ENCODE peak calls at places on chromosomes 6 and 20, in eight cellular contexts. One of them, this sample, is unnamed.

GRCh38 chr20:39775110-39775509 is 813.0 kb downstream of the DHX35 start:
- DNase-seq in IMR-90: no peak
- DNase-seq in K562: no peak
- DNase-seq in body of pancreas: peak
- DNase-seq in HL-60: no peak
- DNase-seq in lower lobe of right lung: peak
- DNase-seq in right lobe of liver: no peak
- DNase-seq in heart left ventricle: peak
- DNase-seq in this sample: no peak

GRCh38 chr20:34581341-34582189 is 23.0 kb downstream of the MAP1LC3A start:
- DNase-seq in HL-60: no peak
- DNase-seq in heart left ventricle: no peak
- DNase-seq in lower lobe of right lung: no peak
- DNase-seq in K562: no peak
- DNase-seq in body of pancreas: no peak
- DNase-seq in right lobe of liver: no peak
- DNase-seq in IMR-90: peak
- DNase-seq in this sample: no peak

GRCh38 chr6:98352348-98352747 is 482.0 kb upstream of the POU3F2 start:
- DNase-seq in heart left ventricle: no peak
- DNase-seq in right lobe of liver: no peak
- DNase-seq in lower lobe of right lung: no peak
- DNase-seq in body of pancreas: no peak
- DNase-seq in K562: no peak
- DNase-seq in HL-60: no peak
- DNase-seq in IMR-90: no peak
- DNase-seq in this sample: no peak

GRCh38 chr20:36483205-36483918 is 58.0 kb upstream of the MYL9 start:
- DNase-seq in body of pancreas: no peak
- DNase-seq in K562: no peak
- DNase-seq in HL-60: no peak
- DNase-seq in heart left ventricle: no peak
- DNase-seq in lower lobe of right lung: no peak
- DNase-seq in right lobe of liver: no peak
- DNase-seq in IMR-90: no peak
- DNase-seq in this sample: no peak

GRCh38 chr6:62445521-62445920 is 159.5 kb upstream of the KHDRBS2 start:
- DNase-seq in HL-60: no peak
- DNase-seq in IMR-90: no peak
- DNase-seq in right lobe of liver: peak
- DNase-seq in body of pancreas: no peak
- DNase-seq in lower lobe of right lung: no peak
- DNase-seq in heart left ventricle: peak
- DNase-seq in K562: no peak
- DNase-seq in this sample: peak

GRCh38 chr20:15316556-15316955 is 979.1 kb upstream of the FLRT3 start:
- DNase-seq in right lobe of liver: no peak
- DNase-seq in heart left ventricle: no peak
- DNase-seq in K562: no peak
- DNase-seq in IMR-90: no peak
- DNase-seq in HL-60: no peak
- DNase-seq in lower lobe of right lung: no peak
- DNase-seq in body of pancreas: no peak
- DNase-seq in this sample: no peak

GRCh38 chr20:23456416-23456815 is 3.7 kb upstream of the CST11 start:
- DNase-seq in heart left ventricle: no peak
- DNase-seq in body of pancreas: no peak
- DNase-seq in lower lobe of right lung: no peak
- DNase-seq in IMR-90: no peak
- DNase-seq in right lobe of liver: no peak
- DNase-seq in HL-60: no peak
- DNase-seq in K562: no peak
- DNase-seq in this sample: no peak

GRCh38 chr6:22737331-22737730 is 168.0 kb downstream of the HDGFL1 start:
- DNase-seq in right lobe of liver: no peak
- DNase-seq in body of pancreas: peak
- DNase-seq in IMR-90: peak
- DNase-seq in lower lobe of right lung: no peak
- DNase-seq in HL-60: no peak
- DNase-seq in K562: no peak
- DNase-seq in heart left ventricle: no peak
- DNase-seq in this sample: no peak

GRCh38 chr20:44901972-44902371 is 7.9 kb upstream of the PABPC1L start:
- DNase-seq in heart left ventricle: no peak
- DNase-seq in lower lobe of right lung: no peak
- DNase-seq in right lobe of liver: no peak
- DNase-seq in HL-60: no peak
- DNase-seq in IMR-90: peak
- DNase-seq in K562: no peak
- DNase-seq in body of pancreas: no peak
- DNase-seq in this sample: no peak

GRCh38 chr20:52585333-52585732 is 386.8 kb upstream of the TSHZ2 start:
- DNase-seq in K562: no peak
- DNase-seq in body of pancreas: no peak
- DNase-seq in heart left ventricle: no peak
- DNase-seq in lower lobe of right lung: no peak
- DNase-seq in IMR-90: no peak
- DNase-seq in right lobe of liver: no peak
- DNase-seq in HL-60: no peak
- DNase-seq in this sample: no peak

GRCh38 chr20:25254986-25255680 is 7.2 kb downstream of the PYGB start:
- DNase-seq in body of pancreas: peak
- DNase-seq in K562: no peak
- DNase-seq in heart left ventricle: no peak
- DNase-seq in HL-60: no peak
- DNase-seq in right lobe of liver: no peak
- DNase-seq in lower lobe of right lung: peak
- DNase-seq in IMR-90: no peak
- DNase-seq in this sample: peak

GRCh38 chr6:47407295-47408281 is 70.0 kb upstream of the CD2AP start:
- DNase-seq in IMR-90: no peak
- DNase-seq in K562: no peak
- DNase-seq in lower lobe of right lung: no peak
- DNase-seq in heart left ventricle: no peak
- DNase-seq in body of pancreas: no peak
- DNase-seq in right lobe of liver: no peak
- DNase-seq in HL-60: no peak
- DNase-seq in this sample: no peak

GRCh38 chr6:33320315-33321181 is 3.0 kb upstream of the ZBTB22 start:
- DNase-seq in IMR-90: peak
- DNase-seq in heart left ventricle: peak
- DNase-seq in HL-60: no peak
- DNase-seq in lower lobe of right lung: no peak
- DNase-seq in right lobe of liver: peak
- DNase-seq in body of pancreas: peak
- DNase-seq in K562: peak
- DNase-seq in this sample: no peak

GRCh38 chr6:106510090-106510970 is 119.0 kb downstream of the RTN4IP1 start:
- DNase-seq in right lobe of liver: peak
- DNase-seq in lower lobe of right lung: peak
- DNase-seq in body of pancreas: peak
- DNase-seq in heart left ventricle: peak
- DNase-seq in HL-60: peak
- DNase-seq in IMR-90: no peak
- DNase-seq in K562: no peak
- DNase-seq in this sample: no peak

GRCh38 chr6:106512958-106513480 is 116.3 kb downstream of the RTN4IP1 start:
- DNase-seq in body of pancreas: no peak
- DNase-seq in heart left ventricle: no peak
- DNase-seq in K562: no peak
- DNase-seq in HL-60: no peak
- DNase-seq in right lobe of liver: no peak
- DNase-seq in lower lobe of right lung: no peak
- DNase-seq in IMR-90: no peak
- DNase-seq in this sample: no peak

GRCh38 chr6:106513813-106514212 is 115.5 kb downstream of the RTN4IP1 start:
- DNase-seq in body of pancreas: no peak
- DNase-seq in lower lobe of right lung: no peak
- DNase-seq in heart left ventricle: no peak
- DNase-seq in right lobe of liver: no peak
- DNase-seq in K562: no peak
- DNase-seq in HL-60: no peak
- DNase-seq in IMR-90: no peak
- DNase-seq in this sample: no peak

GRCh38 chr6:106511274-106512047 is 117.8 kb downstream of the RTN4IP1 start:
- DNase-seq in right lobe of liver: peak
- DNase-seq in K562: no peak
- DNase-seq in HL-60: no peak
- DNase-seq in heart left ventricle: no peak
- DNase-seq in lower lobe of right lung: peak
- DNase-seq in IMR-90: no peak
- DNase-seq in body of pancreas: peak
- DNase-seq in this sample: no peak

DNA sequence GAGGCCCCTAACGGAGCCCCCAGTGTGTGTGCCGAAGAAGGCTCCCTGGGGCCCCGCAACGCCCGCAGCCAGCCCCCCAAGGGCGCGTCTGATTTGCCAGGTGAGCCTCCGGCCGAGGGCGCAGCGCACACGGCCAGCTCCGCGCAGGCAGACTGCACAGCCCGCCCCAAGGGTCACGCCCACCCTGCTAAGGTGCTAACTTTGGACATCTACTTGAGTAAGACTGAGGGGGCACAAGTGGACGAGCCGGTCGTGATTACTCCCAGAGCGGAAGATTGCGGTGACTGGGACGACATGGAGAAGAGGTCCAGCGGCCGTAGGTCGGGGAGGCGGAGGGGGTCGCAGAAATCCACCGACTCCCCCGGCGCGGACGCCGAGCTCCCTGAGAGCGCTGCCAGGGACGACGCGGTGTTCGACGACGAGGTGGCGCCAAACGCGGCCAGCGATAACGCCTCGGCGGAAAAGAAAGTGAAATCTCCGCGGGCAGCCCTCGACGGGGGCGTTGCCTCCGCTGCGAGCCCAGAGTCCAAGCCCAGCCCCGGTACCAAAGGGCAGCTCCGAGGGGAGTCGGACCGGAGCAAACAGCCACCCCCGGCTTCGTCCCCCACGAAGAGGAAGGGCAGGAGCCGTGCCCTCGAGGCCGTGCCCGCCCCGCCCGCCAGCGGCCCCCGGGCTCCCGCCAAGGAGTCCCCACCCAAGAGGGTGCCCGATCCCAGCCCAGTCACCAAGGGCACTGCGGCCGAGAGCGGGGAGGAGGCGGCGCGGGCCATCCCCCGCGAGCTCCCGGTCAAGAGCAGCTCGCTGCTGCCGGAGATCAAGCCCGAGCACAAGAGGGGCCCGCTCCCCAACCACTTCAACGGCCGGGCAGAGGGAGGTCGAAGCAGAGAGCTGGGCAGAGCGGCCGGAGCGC is 117.0 kb downstream of the RTN4IP1 start:
- DNase-seq in right lobe of liver: peak
- DNase-seq in body of pancreas: peak
- DNase-seq in K562: no peak
- DNase-seq in IMR-90: no peak
- DNase-seq in HL-60: no peak
- DNase-seq in heart left ventricle: peak
- DNase-seq in lower lobe of right lung: peak
- DNase-seq in this sample: no peak
- TF ChIP-seq CTCF in right lobe of liver: peak
- TF ChIP-seq CTCF in body of pancreas: no peak
- TF ChIP-seq CTCF in K562: no peak
- TF ChIP-seq CTCF in IMR-90: peak
- TF ChIP-seq CTCF in HL-60: peak
- TF ChIP-seq CTCF in heart left ventricle: no peak
- TF ChIP-seq CTCF in lower lobe of right lung: peak
- TF ChIP-seq CTCF in this sample: peak

GRCh38 chr20:32577023-32577422 is 8.1 kb downstream of the NOL4L start:
- DNase-seq in heart left ventricle: no peak
- DNase-seq in HL-60: no peak
- DNase-seq in IMR-90: no peak
- DNase-seq in body of pancreas: no peak
- DNase-seq in right lobe of liver: no peak
- DNase-seq in K562: no peak
- DNase-seq in lower lobe of right lung: no peak
- DNase-seq in this sample: no peak
- TF ChIP-seq CTCF in heart left ventricle: no peak
- TF ChIP-seq CTCF in HL-60: no peak
- TF ChIP-seq CTCF in IMR-90: peak
- TF ChIP-seq CTCF in body of pancreas: no peak
- TF ChIP-seq CTCF in right lobe of liver: no peak
- TF ChIP-seq CTCF in K562: peak
- TF ChIP-seq CTCF in lower lobe of right lung: no peak
- TF ChIP-seq CTCF in this sample: peak

DNA sequence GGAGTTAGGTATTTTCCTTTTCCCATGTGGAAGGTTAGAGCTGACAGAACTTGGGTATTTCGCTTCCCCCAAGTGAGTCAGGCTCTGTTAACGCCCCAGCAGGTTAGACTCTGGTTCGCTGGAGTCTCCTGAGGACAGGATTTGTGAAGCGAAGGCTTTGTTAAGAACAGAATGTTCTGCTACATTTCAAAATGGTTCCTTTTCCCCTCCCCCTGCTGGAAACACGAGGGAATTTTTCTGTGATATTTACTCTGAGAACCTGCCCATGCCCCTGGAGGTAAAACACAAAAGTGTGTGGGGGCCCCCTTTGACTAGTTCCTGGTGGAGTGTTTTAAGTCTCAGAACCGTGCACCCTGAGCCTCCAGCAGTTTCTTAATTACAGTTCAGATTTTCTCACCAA is 731.4 kb upstream of the CITED2 start:
- DNase-seq in HL-60: no peak
- DNase-seq in K562: peak
- DNase-seq in body of pancreas: peak
- DNase-seq in lower lobe of right lung: no peak
- DNase-seq in IMR-90: no peak
- DNase-seq in heart left ventricle: no peak
- DNase-seq in right lobe of liver: no peak
- DNase-seq in this sample: no peak
- TF ChIP-seq CTCF in HL-60: no peak
- TF ChIP-seq CTCF in K562: peak
- TF ChIP-seq CTCF in body of pancreas: no peak
- TF ChIP-seq CTCF in lower lobe of right lung: no peak
- TF ChIP-seq CTCF in IMR-90: peak
- TF ChIP-seq CTCF in heart left ventricle: peak
- TF ChIP-seq CTCF in right lobe of liver: peak
- TF ChIP-seq CTCF in this sample: peak

GRCh38 chr20:60270341-60270740 is 312.1 kb downstream of the CDH26 start:
- DNase-seq in lower lobe of right lung: no peak
- DNase-seq in HL-60: no peak
- DNase-seq in heart left ventricle: no peak
- DNase-seq in body of pancreas: no peak
- DNase-seq in IMR-90: no peak
- DNase-seq in K562: no peak
- DNase-seq in right lobe of liver: no peak
- DNase-seq in this sample: no peak

GRCh38 chr20:60272790-60273189 is 314.6 kb downstream of the CDH26 start:
- DNase-seq in HL-60: no peak
- DNase-seq in body of pancreas: no peak
- DNase-seq in IMR-90: no peak
- DNase-seq in K562: no peak
- DNase-seq in heart left ventricle: no peak
- DNase-seq in lower lobe of right lung: no peak
- DNase-seq in right lobe of liver: no peak
- DNase-seq in this sample: no peak

GRCh38 chr20:60269571-60270162 is 311.4 kb downstream of the CDH26 start:
- DNase-seq in lower lobe of right lung: no peak
- DNase-seq in body of pancreas: no peak
- DNase-seq in IMR-90: no peak
- DNase-seq in heart left ventricle: no peak
- DNase-seq in HL-60: no peak
- DNase-seq in K562: no peak
- DNase-seq in right lobe of liver: no peak
- DNase-seq in this sample: no peak

GRCh38 chr20:60268502-60268901 is 310.3 kb downstream of the CDH26 start:
- DNase-seq in body of pancreas: no peak
- DNase-seq in right lobe of liver: no peak
- DNase-seq in heart left ventricle: no peak
- DNase-seq in K562: peak
- DNase-seq in IMR-90: no peak
- DNase-seq in HL-60: no peak
- DNase-seq in lower lobe of right lung: no peak
- DNase-seq in this sample: no peak

GRCh38 chr20:60271597-60271996 is 313.4 kb downstream of the CDH26 start:
- DNase-seq in lower lobe of right lung: no peak
- DNase-seq in body of pancreas: no peak
- DNase-seq in IMR-90: peak
- DNase-seq in right lobe of liver: no peak
- DNase-seq in K562: no peak
- DNase-seq in HL-60: no peak
- DNase-seq in heart left ventricle: no peak
- DNase-seq in this sample: no peak
- TF ChIP-seq CTCF in lower lobe of right lung: no peak
- TF ChIP-seq CTCF in body of pancreas: no peak
- TF ChIP-seq CTCF in IMR-90: peak
- TF ChIP-seq CTCF in right lobe of liver: peak
- TF ChIP-seq CTCF in K562: no peak
- TF ChIP-seq CTCF in HL-60: peak
- TF ChIP-seq CTCF in heart left ventricle: peak
- TF ChIP-seq CTCF in this sample: peak

This sample was measured in chondrocyte.